ENCODE peak calls at places on chromosomes 1 and 21, in seven cellular contexts. R is CD8-positive, alpha-beta memory T cell; N is colonic mucosa; V is adrenal gland; F is neuronal stem cell; C is esophagus squamous epithelium; S is K562. O is an unnamed sample.

GRCh38 chr1:18256318-18257235 is 149.0 kb downstream of the IGSF21 start:
- DNase-seq in C (no peak), V (peak), F (peak), N (peak), S (peak), R (no peak), O (peak)

GRCh38 chr1:29487291-29487690 is 251.0 kb downstream of the PTPRU start:
- DNase-seq in S (no peak), F (no peak), V (no peak), R (no peak), C (no peak), N (no peak), O (no peak)

GRCh38 chr1:225946082-225946620 is 5.1 kb upstream of the LEFTY2 start:
- DNase-seq in R (no peak), V (no peak), N (no peak), C (no peak), S (no peak), F (no peak), O (no peak)

GRCh38 chr1:956636-957035 is 2.4 kb downstream of the NOC2L start:
- DNase-seq in F (no peak), R (no peak), N (no peak), S (no peak), V (no peak), C (no peak), O (no peak)

GRCh38 chr1:119116725-119117124 is 23.7 kb downstream of the WARS2 start:
- DNase-seq in F (no peak), R (no peak), S (no peak), V (no peak), N (peak), C (no peak), O (no peak)

GRCh38 chr1:4174291-4175200 is 274.5 kb upstream of the C1orf174 start:
- DNase-seq in F (no peak), S (no peak), N (no peak), C (no peak), V (no peak), R (no peak), O (no peak)

GRCh38 chr1:65174585-65174984 is 26.6 kb downstream of the AK4 start:
- DNase-seq in S (no peak), V (peak), C (no peak), N (no peak), F (no peak), R (no peak), O (no peak)

GRCh38 chr1:110084226-110085078 is 14.0 kb upstream of the ALX3 start:
- DNase-seq in C (no peak), F (no peak), N (peak), V (peak), S (no peak), R (no peak), O (no peak)

GRCh38 chr1:91635763-91636162 is 135.1 kb downstream of the CDC7 start:
- DNase-seq in R (no peak), F (no peak), N (no peak), S (no peak), V (no peak), C (no peak), O (no peak)

GRCh38 chr1:245014247-245015029 is 140.3 kb upstream of the KIF26B start:
- DNase-seq in R (no peak), V (no peak), N (no peak), F (no peak), S (no peak), C (no peak), O (no peak)

GRCh38 chr1:55812281-55812680 is 597.1 kb upstream of the USP24 start:
- DNase-seq in R (no peak), S (no peak), C (no peak), F (no peak), V (no peak), N (no peak), O (no peak)

GRCh38 chr1:208254862-208255261 is 10.7 kb upstream of the PLXNA2 start:
- DNase-seq in S (no peak), C (no peak), V (no peak), R (no peak), N (no peak), F (no peak), O (no peak)

GRCh38 chr1:234844479-234845031 is 234.6 kb upstream of the IRF2BP2 start:
- DNase-seq in R (no peak), S (no peak), N (no peak), V (no peak), C (no peak), F (no peak), O (no peak)
- H3K27ac ChIP-seq in R (no peak), S (no peak), N (no peak), V (no peak), C (no peak), F (no peak), O (no peak)

GRCh38 chr1:14136152-14136763 is 436.3 kb downstream of the PRDM2 start:
- DNase-seq in R (no peak), N (no peak), V (no peak), F (no peak), S (no peak), C (no peak), O (peak)

GRCh38 chr1:14138627-14139026 is 438.6 kb downstream of the PRDM2 start:
- DNase-seq in N (no peak), F (no peak), C (no peak), S (no peak), R (no peak), V (no peak), O (no peak)

GRCh38 chr1:14138135-14138506 is 438.1 kb downstream of the PRDM2 start:
- DNase-seq in C (no peak), S (no peak), R (no peak), N (no peak), V (no peak), F (no peak), O (no peak)

GRCh38 chr1:14137411-14138134 is 437.6 kb downstream of the PRDM2 start:
- DNase-seq in C (no peak), V (no peak), N (no peak), F (no peak), R (no peak), S (no peak), O (no peak)

DNA sequence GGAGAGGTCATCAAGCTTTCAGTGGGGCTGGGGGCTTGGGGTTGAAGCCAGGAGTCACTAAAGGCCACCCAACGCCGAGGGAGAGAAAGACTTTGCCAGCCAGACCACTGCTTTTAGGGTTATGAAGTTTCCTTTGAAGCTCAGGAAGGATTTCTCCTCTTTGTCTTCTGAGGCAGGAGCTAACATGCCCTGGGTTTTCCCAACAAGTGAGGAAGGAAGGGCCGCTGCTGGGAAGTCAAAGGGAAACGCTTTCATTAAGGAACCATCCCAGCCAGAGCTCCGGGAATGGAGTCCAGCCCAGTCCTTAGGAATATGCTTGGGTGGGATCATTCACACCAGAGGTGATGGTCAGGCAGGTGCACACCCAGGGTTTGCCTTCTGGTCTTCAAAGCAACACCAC is 436.9 kb downstream of the PRDM2 start:
- DNase-seq in V (no peak), N (no peak), F (no peak), S (no peak), C (no peak), R (no peak), O (no peak)
- H3K27ac ChIP-seq in V (no peak), N (no peak), F (no peak), S (no peak), C (peak), R (no peak), O (no peak)

GRCh38 chr1:63891211-63891610 is 117.4 kb downstream of the ROR1 start:
- DNase-seq in V (no peak), N (no peak), S (no peak), C (no peak), F (no peak), R (no peak), O (no peak)

GRCh38 chr1:63890468-63890867 is 116.7 kb downstream of the ROR1 start:
- DNase-seq in N (no peak), F (no peak), C (no peak), V (no peak), S (no peak), R (no peak), O (no peak)

GRCh38 chr1:63893976-63894375 is 120.2 kb downstream of the ROR1 start:
- DNase-seq in N (no peak), R (no peak), V (no peak), C (no peak), S (no peak), F (no peak), O (no peak)

GRCh38 chr1:63894627-63895256 is 120.9 kb downstream of the ROR1 start:
- DNase-seq in V (no peak), F (no peak), R (no peak), C (no peak), N (no peak), S (no peak), O (no peak)

DNA sequence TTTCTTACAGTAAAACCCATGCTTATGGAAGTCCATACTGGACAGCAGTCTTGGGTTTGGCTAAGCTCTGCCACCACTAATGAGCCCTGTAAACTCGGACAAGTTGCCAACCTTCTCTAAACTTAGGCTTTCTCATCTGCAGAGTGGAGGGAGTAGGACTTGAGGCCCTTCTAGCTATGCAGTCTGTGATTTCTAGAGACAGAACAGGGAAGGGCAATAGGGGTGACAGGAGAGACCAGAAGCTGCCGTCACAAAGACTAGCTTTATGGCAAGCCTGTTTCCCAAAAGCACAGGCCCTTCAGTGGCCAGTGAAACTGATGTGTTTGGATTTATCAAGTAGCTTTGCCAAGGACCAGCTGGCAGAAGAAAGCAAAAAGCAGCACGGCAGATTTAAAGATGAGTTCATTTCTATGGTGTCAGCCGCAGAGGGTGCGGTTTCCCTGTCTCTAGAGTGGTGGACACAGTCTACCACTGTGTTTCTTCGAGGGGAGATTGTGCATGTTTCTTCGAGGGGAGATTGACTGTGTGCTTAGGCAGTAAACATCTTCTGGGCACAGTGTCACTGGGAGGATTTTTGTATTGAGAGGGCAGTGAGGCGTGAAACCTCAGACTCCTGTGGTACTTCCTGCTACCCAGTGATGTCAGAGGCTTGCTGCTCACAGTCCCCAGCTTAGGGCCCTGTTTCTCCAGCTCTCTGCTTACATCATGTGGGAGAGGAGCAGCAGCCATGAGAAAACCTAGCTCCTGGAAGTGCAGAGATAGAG is 119.0 kb downstream of the ROR1 start:
- DNase-seq in S (no peak), R (no peak), V (no peak), F (no peak), N (no peak), C (peak), O (no peak)
- H3K27ac ChIP-seq in S (no peak), R (no peak), V (no peak), F (no peak), N (peak), C (peak), O (no peak)

GRCh38 chr1:211675230-211676105 is at the start of gene NEK2:
- DNase-seq in F (peak), S (peak), N (peak), R (peak), C (peak), V (peak), O (peak)
- H3K27ac ChIP-seq in F (peak), S (peak), N (peak), R (peak), C (peak), V (no peak), O (no peak)

GRCh38 chr1:170558731-170559130 is 26.8 kb downstream of the GORAB start:
- DNase-seq in F (no peak), C (no peak), N (no peak), V (no peak), R (no peak), S (no peak), O (no peak)

GRCh38 chr1:170567214-170567613 is 35.2 kb downstream of the GORAB start:
- DNase-seq in C (no peak), F (no peak), R (no peak), S (no peak), V (no peak), N (no peak), O (no peak)

GRCh38 chr1:170559166-170559565 is 27.2 kb downstream of the GORAB start:
- DNase-seq in C (no peak), N (no peak), S (no peak), V (no peak), R (no peak), F (no peak), O (no peak)

GRCh38 chr1:170560681-170561285 is 28.8 kb downstream of the GORAB start:
- DNase-seq in R (no peak), S (no peak), V (no peak), N (no peak), C (no peak), F (no peak), O (no peak)

GRCh38 chr1:170562644-170563338 is 30.8 kb downstream of the GORAB start:
- DNase-seq in V (peak), R (no peak), F (no peak), N (peak), S (peak), C (no peak), O (no peak)
- H3K27ac ChIP-seq in V (no peak), R (no peak), F (no peak), N (no peak), S (no peak), C (peak), O (no peak)

GRCh38 chr1:21117159-21117953 is 59.3 kb downstream of the EIF4G3 start:
- DNase-seq in V (no peak), S (peak), C (no peak), N (no peak), R (no peak), F (peak), O (no peak)
- H3K27ac ChIP-seq in V (no peak), S (peak), C (no peak), N (peak), R (no peak), F (peak), O (no peak)

GRCh38 chr1:169100883-169101214 is 5.6 kb upstream of the ATP1B1 start:
- DNase-seq in S (no peak), R (no peak), N (peak), F (no peak), V (no peak), C (no peak), O (no peak)

GRCh38 chr1:169102567-169102966 is 3.9 kb upstream of the ATP1B1 start:
- DNase-seq in R (no peak), V (peak), C (no peak), S (no peak), F (no peak), N (peak), O (no peak)

GRCh38 chr1:169098380-169098779 is 8.1 kb upstream of the ATP1B1 start:
- DNase-seq in R (no peak), S (no peak), C (no peak), V (no peak), F (no peak), N (no peak), O (no peak)

GRCh38 chr1:169099561-169099960 is 6.9 kb upstream of the ATP1B1 start:
- DNase-seq in V (no peak), S (no peak), N (peak), F (no peak), R (no peak), C (no peak), O (no peak)

DNA sequence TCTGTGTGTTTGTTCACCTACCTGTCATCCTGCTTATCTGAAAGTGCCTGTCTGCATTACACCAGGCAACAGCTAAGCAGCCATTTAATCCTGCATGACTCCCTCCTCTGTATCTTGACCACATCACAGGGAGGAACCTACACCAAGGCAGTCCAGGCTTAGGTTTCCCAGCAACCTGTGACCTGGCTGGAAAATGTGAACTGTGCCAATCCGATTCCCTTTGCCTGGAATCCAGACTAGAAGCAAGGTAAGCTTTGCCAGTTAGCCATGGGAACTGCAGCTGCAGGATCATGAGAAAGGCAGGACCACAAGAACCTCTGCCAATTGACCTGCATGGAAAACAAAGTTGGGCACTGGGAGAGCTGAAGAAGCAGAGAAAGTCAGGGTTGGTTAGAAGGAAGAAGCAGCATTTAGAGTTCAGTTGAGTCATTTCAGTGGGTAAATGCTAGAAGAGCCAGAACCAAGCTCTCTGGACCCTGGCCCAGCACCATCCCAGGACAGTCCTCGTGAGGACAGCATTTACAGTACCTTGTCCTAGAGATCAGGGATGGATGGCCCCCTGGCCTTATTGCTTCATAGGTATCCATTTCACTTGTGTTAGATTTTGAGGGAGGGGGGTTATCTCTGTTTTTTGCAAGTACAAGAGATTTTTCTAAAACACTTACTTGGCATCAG is 6.1 kb upstream of the ATP1B1 start:
- DNase-seq in S (no peak), N (no peak), C (no peak), F (no peak), R (no peak), V (no peak), O (no peak)
- H3K27ac ChIP-seq in S (no peak), N (peak), C (no peak), F (no peak), R (no peak), V (no peak), O (no peak)

GRCh38 chr1:73593804-73594203 is 604.2 kb downstream of the LRRIQ3 start:
- DNase-seq in F (no peak), R (no peak), N (no peak), S (no peak), V (no peak), C (no peak), O (no peak)
- H3K27ac ChIP-seq in F (no peak), R (no peak), N (no peak), S (no peak), V (peak), C (no peak), O (no peak)

GRCh38 chr1:64098436-64098835 is 105.0 kb upstream of the UBE2U start:
- DNase-seq in F (no peak), R (no peak), V (no peak), S (no peak), C (no peak), N (no peak), O (no peak)
- H3K27ac ChIP-seq in F (no peak), R (no peak), V (no peak), S (no peak), C (no peak), N (no peak), O (no peak)

GRCh38 chr21:38843379-38843778 is 37.6 kb downstream of the ETS2 start:
- DNase-seq in S (no peak), V (no peak), N (peak), F (no peak), C (no peak), R (no peak), O (no peak)
- H3K27ac ChIP-seq in S (no peak), V (no peak), N (no peak), F (no peak), C (no peak), R (no peak), O (no peak)

O was measured in iPS DF 6.9.